ENCODE peak calls at places on chromosomes 16 and 17, in nine cellular contexts. D, P, S, B, M, I, X, C and Q are unnamed samples.

GRCh38 chr16:84606081-84606875 is 11.6 kb downstream of the COTL1 start:
- DNase-seq in D (no peak), P (peak; percentile 71), S (no peak), B (no peak), M (no peak), I (no peak), X (no peak), C (no peak), Q (no peak)

GRCh38 chr16:75733305-75734141 is 7.2 kb upstream of the CPHXL start:
- DNase-seq in D (no peak), P (no peak), S (no peak), B (no peak), M (no peak), I (no peak), X (peak; percentile 54), C (peak; percentile 33), Q (no peak)

GRCh38 chr16:86756882-86757703 is 178.7 kb downstream of the FOXL1 start:
- DNase-seq in D (no peak), P (no peak), S (no peak), B (no peak), M (no peak), I (no peak), X (no peak), C (no peak), Q (no peak)

GRCh38 chr16:85123891-85124635 is 11.8 kb upstream of the CIBAR2 start:
- DNase-seq in D (peak; percentile 72), P (no peak), S (no peak), B (no peak), M (peak; percentile 26), I (peak; percentile 29), X (no peak), C (peak; percentile 75), Q (no peak)

GRCh38 chr17:59621771-59622170 is 2.1 kb downstream of the CLTC start:
- DNase-seq in D (no peak), P (no peak), S (no peak), B (no peak), M (no peak), I (no peak), X (no peak), C (no peak), Q (no peak)

GRCh38 chr16:11781773-11782172 is 15.3 kb downstream of the ZC3H7A start:
- DNase-seq in D (no peak), P (no peak), S (no peak), B (peak; percentile 51), M (no peak), I (no peak), X (no peak), C (no peak), Q (no peak)

GRCh38 chr17:19413725-19414124 is 2.7 kb downstream of the RNF112 start:
- DNase-seq in D (no peak), P (no peak), S (no peak), B (no peak), M (no peak), I (no peak), X (no peak), C (no peak), Q (no peak)

GRCh38 chr16:75555213-75555706 is 792 bp downstream of the TMEM231 start:
- DNase-seq in D (peak; percentile 78), P (peak; percentile 57), S (peak; percentile 95), B (no peak), M (peak; percentile 69), I (peak; percentile 92), X (peak; percentile 47), C (peak; percentile 77), Q (no peak)

GRCh38 chr17:79498854-79499253 is 112.0 kb downstream of the RBFOX3 start:
- DNase-seq in D (no peak), P (no peak), S (no peak), B (no peak), M (no peak), I (no peak), X (no peak), C (no peak), Q (no peak)

GRCh38 chr17:8734876-8735275 is 9.8 kb downstream of the CCDC42 start:
- DNase-seq in D (no peak), P (no peak), S (no peak), B (no peak), M (no peak), I (no peak), X (no peak), C (no peak), Q (no peak)

GRCh38 chr16:56939801-56940200 is 7.9 kb downstream of the HERPUD1 start:
- DNase-seq in D (no peak), P (peak; percentile 45), S (no peak), B (no peak), M (no peak), I (no peak), X (no peak), C (no peak), Q (no peak)

GRCh38 chr16:27748868-27749546 is 199.1 kb downstream of the KATNIP start:
- DNase-seq in D (no peak), P (peak; percentile 48), S (peak; percentile 71), B (peak; percentile 1), M (no peak), I (peak; percentile 44), X (peak; percentile 56), C (peak; percentile 42), Q (peak; percentile 76)
- TF ChIP-seq CTCF in D (no peak), P (no peak), S (peak; percentile 34), B (peak; percentile 34), M (no peak), I (no peak), X (peak; percentile 28), C (peak; percentile 5), Q (no peak)

DNA sequence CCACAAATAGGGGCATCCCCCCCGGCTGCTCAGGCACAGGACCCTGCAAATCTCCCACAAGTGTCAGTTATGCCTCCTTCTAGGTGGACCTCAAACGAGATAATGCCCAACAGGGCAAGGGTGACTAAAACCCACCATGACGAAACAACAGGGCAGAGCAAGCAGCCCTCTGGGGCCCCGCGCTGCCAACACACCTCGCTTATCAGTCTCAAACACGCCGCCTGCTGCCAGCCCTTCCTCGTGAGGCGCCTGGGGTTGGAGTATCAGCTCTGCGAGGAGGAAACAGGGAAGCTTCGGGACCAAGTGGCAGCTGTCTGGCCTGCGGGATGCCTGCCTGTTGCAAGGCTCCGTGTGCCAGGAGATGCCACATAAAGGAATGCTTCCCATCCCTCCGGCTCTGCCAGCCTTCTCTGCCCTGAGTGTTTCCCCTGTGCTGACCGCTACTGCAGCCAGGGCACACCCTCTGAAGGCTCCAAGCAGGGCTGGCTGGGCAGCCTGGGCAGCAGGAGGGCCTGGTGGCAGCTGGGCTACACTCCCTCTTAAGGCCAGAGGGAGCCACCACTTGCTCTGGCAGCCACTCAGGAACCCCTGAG is 2.5 kb downstream of the SMIM5 start:
- DNase-seq in D (peak; percentile 55), P (no peak), S (no peak), B (no peak), M (no peak), I (no peak), X (no peak), C (no peak), Q (no peak)
- TF ChIP-seq CTCF in D (no peak), P (no peak), S (no peak), B (no peak), M (no peak), I (no peak), X (no peak), C (no peak), Q (no peak)

DNA sequence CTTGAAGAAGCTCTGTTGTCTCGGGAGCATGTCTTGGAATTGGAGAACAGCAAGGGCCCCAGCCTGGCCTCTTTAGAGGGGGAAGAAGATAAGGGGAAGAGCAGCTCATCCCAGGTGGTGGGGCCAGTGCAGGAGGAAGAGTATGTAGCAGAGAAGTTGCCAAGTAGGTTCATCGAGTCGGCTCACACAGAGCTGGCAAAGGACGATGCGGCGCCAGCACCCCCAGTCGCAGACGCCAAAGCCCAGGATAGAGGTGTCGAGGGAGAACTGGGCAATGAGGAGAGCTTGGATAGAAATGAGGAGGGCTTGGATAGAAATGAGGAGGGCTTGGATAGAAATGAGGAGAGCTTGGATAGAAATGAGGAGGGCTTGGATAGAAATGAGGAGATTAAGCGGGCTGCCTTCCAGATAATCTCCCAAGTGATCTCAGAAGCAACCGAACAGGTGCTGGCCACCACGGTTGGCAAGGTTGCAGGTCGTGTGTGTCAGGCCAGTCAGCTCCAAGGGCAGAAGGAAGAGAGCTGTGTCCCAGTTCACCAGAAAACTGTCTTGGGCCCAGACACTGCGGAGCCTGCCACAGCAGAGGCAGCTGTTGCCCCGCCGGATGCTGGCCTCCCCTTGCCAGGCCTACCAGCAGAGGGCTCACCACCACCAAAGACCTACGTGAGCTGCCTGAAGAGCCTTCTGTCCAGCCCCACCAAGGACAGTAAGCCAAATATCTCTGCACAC is 21.2 kb downstream of the AKAP1 start:
- DNase-seq in D (peak; percentile 34), P (no peak), S (no peak), B (no peak), M (peak; percentile 43), I (peak; percentile 61), X (no peak), C (no peak), Q (no peak)
- TF ChIP-seq CTCF in D (no peak), P (no peak), S (peak; percentile 27), B (peak; percentile 17), M (peak; percentile 31), I (peak; percentile 33), X (no peak), C (no peak), Q (no peak)

GRCh38 chr16:3486506-3487215 is 8.6 kb downstream of the C16orf90 start:
- DNase-seq in D (no peak), P (no peak), S (no peak), B (no peak), M (no peak), I (no peak), X (no peak), C (no peak), Q (no peak)

GRCh38 chr16:3485097-3485470 is 10.2 kb downstream of the C16orf90 start:
- DNase-seq in D (no peak), P (no peak), S (no peak), B (no peak), M (no peak), I (no peak), X (no peak), C (no peak), Q (no peak)

GRCh38 chr16:3485821-3486505 is 9.3 kb downstream of the C16orf90 start:
- DNase-seq in D (no peak), P (no peak), S (no peak), B (no peak), M (no peak), I (peak; percentile 45), X (no peak), C (no peak), Q (no peak)

GRCh38 chr16:3482659-3483241 is 12.5 kb downstream of the C16orf90 start:
- DNase-seq in D (no peak), P (no peak), S (no peak), B (no peak), M (no peak), I (no peak), X (no peak), C (no peak), Q (no peak)

GRCh38 chr16:3484328-3485096 is 10.8 kb downstream of the C16orf90 start:
- DNase-seq in D (no peak), P (no peak), S (no peak), B (no peak), M (no peak), I (no peak), X (no peak), C (no peak), Q (no peak)
- TF ChIP-seq CTCF in D (no peak), P (no peak), S (no peak), B (no peak), M (no peak), I (no peak), X (no peak), C (no peak), Q (no peak)

DNA sequence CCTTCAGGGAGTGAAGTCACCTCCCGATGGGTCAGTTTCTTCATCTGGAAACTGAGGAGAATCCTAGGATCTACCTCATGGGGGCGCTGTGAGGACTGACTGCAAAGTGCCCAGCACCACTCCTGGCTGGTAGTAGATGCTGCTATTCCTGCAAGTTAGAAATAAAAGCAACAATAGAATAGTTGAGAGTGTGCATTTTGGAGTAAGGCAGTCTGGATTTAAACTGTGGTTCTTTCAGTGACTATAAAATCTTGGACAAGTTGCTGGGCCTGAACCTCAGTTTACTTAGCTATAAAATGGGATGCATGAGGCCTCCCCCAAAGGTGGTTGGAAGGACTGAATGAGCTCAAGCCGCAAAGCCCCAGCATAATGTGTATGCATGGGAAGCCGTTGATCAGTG is 70.6 kb downstream of the CYB5B start:
- DNase-seq in D (no peak), P (peak; percentile 72), S (peak; percentile 2), B (no peak), M (peak; percentile 13), I (peak; percentile 77), X (no peak), C (no peak), Q (peak; percentile 54)
- TF ChIP-seq CTCF in D (no peak), P (peak; percentile 67), S (peak; percentile 32), B (peak; percentile 27), M (no peak), I (peak; percentile 54), X (no peak), C (no peak), Q (peak; percentile 72)